ENCODE peak calls at places on chromosomes 3 and 15, in seven cellular contexts. U is transverse colon, Z is body of pancreas, H is right lobe of liver, F is testis, P is ovary, Q is Peyer's patch. E is an unnamed sample.
A peak's percentile ranks its signal among the peaks of the same experiment; 100 is the strongest.

GRCh38 chr3:18767756-18768303 is 342.7 kb upstream of the SATB1 start:
- DNase-seq in U (no peak), F (no peak), Q (no peak), Z (no peak), H (no peak), P (no peak), E (no peak)

GRCh38 chr3:119318871-119319270 is 24.7 kb downstream of the ARHGAP31 start:
- DNase-seq in F (no peak), P (no peak), U (no peak), Q (no peak), Z (no peak), H (no peak), E (no peak)

GRCh38 chr15:45121706-45122417 is 7.7 kb downstream of the DUOXA2 start:
- DNase-seq in U (no peak), Z (no peak), Q (no peak), F (no peak), H (no peak), P (no peak), E (no peak)

GRCh38 chr15:91664224-91664836 is 189.2 kb upstream of the SLCO3A1 start:
- DNase-seq in F (no peak), P (no peak), H (no peak), Q (no peak), U (no peak), Z (peak; percentile 5), E (no peak)

GRCh38 chr15:67148196-67148701 is 82.8 kb downstream of the SMAD3 start:
- DNase-seq in F (no peak), Q (peak; percentile 48), U (no peak), H (no peak), P (no peak), Z (no peak), E (no peak)

GRCh38 chr15:92122259-92122658 is 268.8 kb downstream of the SLCO3A1 start:
- DNase-seq in U (no peak), Q (no peak), Z (no peak), F (no peak), H (no peak), P (no peak), E (no peak)

GRCh38 chr3:187104956-187105355 is 34.3 kb downstream of the RPL39L start:
- DNase-seq in F (no peak), Q (peak; percentile 52), P (no peak), H (no peak), U (no peak), Z (no peak), E (no peak)

GRCh38 chr3:18446067-18446793 is 21.1 kb upstream of the SATB1 start:
- DNase-seq in Q (no peak), H (no peak), Z (no peak), F (no peak), P (no peak), U (no peak), E (no peak)

GRCh38 chr3:120622870-120623718 is 27.0 kb downstream of the NDUFB4 start:
- DNase-seq in H (peak; percentile 35), F (peak; percentile 28), U (peak; percentile 11), Z (no peak), P (no peak), Q (no peak), E (no peak)

GRCh38 chr3:15750143-15750542 is 47.6 kb downstream of the ANKRD28 start:
- DNase-seq in H (no peak), U (no peak), Z (no peak), P (no peak), F (no peak), Q (no peak), E (no peak)

GRCh38 chr3:79765854-79766253 is 1.9 kb downstream of the ROBO1 start:
- DNase-seq in Q (no peak), U (no peak), F (no peak), H (no peak), P (no peak), Z (no peak), E (no peak)

GRCh38 chr15:100734606-100735005 is 132.2 kb downstream of the ASB7 start:
- DNase-seq in U (no peak), Q (no peak), P (no peak), Z (no peak), F (no peak), H (no peak), E (no peak)

DNA sequence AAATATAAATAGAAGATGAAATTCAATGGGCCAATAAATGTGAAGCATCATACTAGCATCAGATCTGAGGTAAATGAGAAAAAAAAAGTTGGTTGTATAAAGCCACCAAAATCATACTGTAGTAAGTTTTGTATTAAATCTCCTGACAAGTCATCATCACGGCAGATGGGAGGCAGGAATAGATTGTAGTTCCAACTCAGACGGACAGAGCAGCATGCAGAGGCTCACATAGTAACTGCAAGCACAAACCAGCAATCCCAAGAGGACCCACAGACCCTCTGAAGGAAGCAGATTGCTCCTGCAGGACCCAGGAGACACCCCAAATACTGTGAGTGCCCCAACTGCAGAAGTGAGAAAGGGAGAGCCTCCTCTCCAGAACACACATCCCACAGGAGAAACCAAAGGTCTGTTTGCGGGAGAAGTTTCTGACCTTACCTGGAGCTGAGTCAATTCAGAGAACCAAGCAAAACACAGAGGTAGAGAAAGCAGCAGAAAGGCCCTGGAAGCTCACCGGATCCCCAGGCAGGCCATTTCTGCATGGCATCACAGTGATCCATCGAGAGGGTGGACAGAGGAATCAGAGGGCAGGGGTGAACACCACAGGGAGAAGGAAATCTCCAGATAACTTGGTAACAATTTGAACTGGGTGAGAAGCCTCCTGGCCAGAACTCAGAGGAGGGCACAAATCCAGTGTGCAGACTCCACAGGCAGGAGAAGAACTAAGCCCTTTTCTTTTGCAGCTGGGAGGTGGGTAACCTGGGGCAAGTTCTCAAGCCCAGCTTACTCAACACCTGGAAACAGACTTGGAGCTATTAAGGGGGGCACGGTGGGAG is 141.6 kb upstream of the ARHGEF26 start:
- DNase-seq in H (no peak), P (no peak), Q (no peak), F (no peak), Z (no peak), U (no peak), E (no peak)
- TF ChIP-seq POLR2A in H (no peak), P (no peak), Q (no peak), F (no peak), Z (no peak), U (no peak), E (no peak)

GRCh38 chr3:158471639-158472294 is 99.2 kb upstream of the MLF1 start:
- DNase-seq in U (no peak), Z (no peak), P (no peak), F (no peak), Q (no peak), H (no peak), E (no peak)
- H3K27ac ChIP-seq in U (no peak overlapping the region), Z (no peak overlapping the region), P (no peak overlapping the region), F (no peak overlapping the region), Q (no peak overlapping the region), H (no peak overlapping the region), E (no peak overlapping the region)

GRCh38 chr3:113698213-113698742 is 1.8 kb upstream of the USF3 start:
- DNase-seq in P (no peak), H (no peak), F (no peak), Q (no peak), U (no peak), Z (no peak), E (no peak)

GRCh38 chr3:113696658-113697191 is 283 bp upstream of the USF3 start:
- DNase-seq in Z (peak; percentile 99), P (peak; percentile 99), F (peak; percentile 100), H (peak; percentile 99), U (peak; percentile 99), Q (peak; percentile 100), E (peak; percentile 100)

GRCh38 chr3:113697192-113698090 is 999 bp upstream of the USF3 start:
- DNase-seq in Z (peak; percentile 55), U (peak; percentile 33), P (peak; percentile 30), H (no peak), Q (peak; percentile 53), F (peak; percentile 52), E (no peak)

GRCh38 chr3:113695426-113695817 is 1.0 kb downstream of the USF3 start:
- DNase-seq in Z (no peak), Q (no peak), U (no peak), H (no peak), F (no peak), P (no peak), E (no peak)

GRCh38 chr3:113695818-113696645 is at the start of gene USF3:
- DNase-seq in P (peak; percentile 74), Q (peak; percentile 92), F (peak; percentile 83), U (peak; percentile 83), Z (peak; percentile 84), H (peak; percentile 91), E (no peak)
- TF ChIP-seq POLR2A in P (peak; percentile 13), Q (peak; percentile 23), F (no peak), U (peak; percentile 69), Z (peak; percentile 74), H (peak; percentile 68), E (peak; percentile 25)

DNA sequence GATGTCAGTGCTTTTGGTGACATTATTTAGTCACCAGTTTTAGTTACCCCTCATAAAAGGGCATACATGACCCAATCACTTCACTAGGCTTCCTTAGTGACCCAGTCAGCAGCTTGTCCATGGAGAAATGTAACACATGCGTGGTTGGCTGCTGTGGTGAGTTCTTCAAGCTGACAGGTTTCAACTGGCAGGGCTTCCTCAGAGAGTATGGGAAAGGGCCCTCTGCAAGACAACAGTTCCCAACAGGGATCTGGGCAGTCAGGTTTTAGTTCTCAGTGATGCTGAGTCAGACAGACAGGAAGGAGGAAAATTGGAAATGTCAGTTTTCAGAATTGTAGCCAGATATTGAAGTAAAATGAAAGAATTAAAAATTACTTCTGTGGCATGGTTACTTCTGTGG is 282.5 kb downstream of the TBL1XR1 start:
- DNase-seq in Q (no peak), H (no peak), Z (peak; percentile 39), P (no peak), U (no peak), F (no peak), E (no peak)
- H3K27ac ChIP-seq in Q (no peak overlapping the region), H (no peak overlapping the region), Z (no peak overlapping the region), P (no peak overlapping the region), U (no peak overlapping the region), F (no peak overlapping the region), E (no peak overlapping the region)

GRCh38 chr15:81023483-81024264 is 23.0 kb downstream of the TLNRD1 start:
- DNase-seq in H (peak; percentile 77), P (peak; percentile 31), U (peak; percentile 43), Z (peak; percentile 42), F (peak; percentile 44), Q (peak; percentile 67), E (no peak)
- TF ChIP-seq POLR2A in H (no peak), P (no peak), U (no peak), Z (no peak), F (no peak), Q (no peak), E (no peak)

DNA sequence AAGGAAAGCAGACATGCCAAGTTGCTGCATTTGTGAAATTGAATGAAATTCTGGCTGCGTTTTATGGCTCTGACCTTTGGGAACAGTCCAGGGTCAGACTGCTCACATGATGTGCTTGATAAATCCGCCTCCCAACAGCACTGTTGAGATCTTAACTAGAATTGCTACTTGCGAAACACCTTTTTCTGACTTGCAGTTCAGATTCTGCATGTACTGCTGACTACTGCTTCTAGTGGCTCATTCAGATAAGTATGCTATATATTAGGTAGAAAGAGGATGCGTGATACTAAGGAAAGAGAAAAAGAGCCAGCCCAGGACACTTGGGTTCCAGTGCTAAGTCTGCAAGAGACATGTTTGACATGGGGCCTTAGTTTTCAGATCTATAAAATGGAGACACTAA is 129.4 kb downstream of the LPP start:
- DNase-seq in U (no peak), P (no peak), F (peak; percentile 34), Q (peak; percentile 67), Z (peak; percentile 63), H (peak; percentile 40), E (no peak)
- H3K27ac ChIP-seq in U (peak overlapping the region; percentile 79), P (no peak overlapping the region), F (no peak overlapping the region), Q (no peak overlapping the region), Z (peak overlapping the region; percentile 32), H (no peak overlapping the region), E (peak overlapping the region; percentile 47)